ENCODE peak calls at places on chromosomes 7 and 10, in four cellular contexts. O is kidney epithelial cell, D is brain microvascular endothelial cell, Y is fibroblast of lung. E is an unnamed sample. For H3K36me3, the result is how much of the 10 kb centered on the place peaks cover.

GRCh38 chr7:108253275-108254044 is 123.3 kb upstream of the LAMB4 start:
- DNase-seq in D (peak), Y (peak), O (no peak), E (no peak)

GRCh38 chr7:135558337-135558767 is 635 bp downstream of the NUP205 start:
- DNase-seq in D (peak), O (peak), Y (peak), E (peak)

GRCh38 chr7:4025694-4026615 is 656.1 kb upstream of the FOXK1 start:
- DNase-seq in D (no peak), Y (no peak), O (no peak), E (no peak)

GRCh38 chr7:35753761-35754603 is 46.9 kb upstream of the SEPTIN7 start:
- DNase-seq in D (peak), Y (peak), O (no peak), E (no peak)

GRCh38 chr10:14659626-14660196 is 115.0 kb downstream of the FAM107B start:
- DNase-seq in D (no peak), O (no peak), Y (no peak), E (no peak)

GRCh38 chr7:27078616-27079233 is 17.1 kb downstream of the HOXA1 start:
- DNase-seq in D (no peak), O (no peak), Y (no peak), E (no peak)

GRCh38 chr7:64907641-64908326 is 4.7 kb downstream of the ZNF273 start:
- DNase-seq in O (no peak), Y (no peak), D (peak), E (no peak)

GRCh38 chr7:142478479-142479220 is 220.8 kb upstream of the PRSS58 start:
- DNase-seq in O (no peak), Y (peak), D (peak), E (peak)

GRCh38 chr10:91034042-91034441 is 113.2 kb upstream of the ANKRD1 start:
- DNase-seq in Y (no peak), O (no peak), D (no peak), E (no peak)

GRCh38 chr7:92226981-92227380 is 18.7 kb downstream of the KRIT1 start:
- DNase-seq in O (no peak), Y (peak), D (no peak), E (no peak)

GRCh38 chr7:92221766-92222165 is 23.9 kb downstream of the KRIT1 start:
- DNase-seq in D (no peak), O (no peak), Y (no peak), E (peak)
- H3K36me3 ChIP-seq in D (under half), O (under half), Y (under half), E (under half)

DNA sequence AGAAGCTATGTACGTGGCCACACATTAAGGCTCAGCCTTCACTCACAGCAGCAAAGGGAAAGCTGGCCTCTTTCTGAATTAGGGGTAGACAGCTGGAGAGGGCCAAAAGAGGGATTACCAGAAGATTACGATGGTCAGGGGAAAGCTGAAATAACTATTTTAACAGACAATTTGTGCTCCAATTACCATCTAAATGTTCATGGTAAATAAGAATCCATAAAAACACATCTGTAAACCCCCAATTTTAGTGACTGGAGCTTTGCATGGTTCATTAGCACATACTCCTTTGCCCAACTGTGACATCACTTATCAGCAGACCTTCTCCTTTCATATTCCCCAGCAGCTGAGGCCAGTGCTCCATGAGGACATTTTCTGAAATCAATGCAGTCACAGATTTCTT is 314.3 kb downstream of the HPSE2 start:
- DNase-seq in O (no peak), Y (no peak), D (no peak), E (no peak)
- H3K4me3 ChIP-seq in O (no peak), Y (no peak), D (no peak), E (no peak)

GRCh38 chr7:29923231-29923630 is 66.4 kb downstream of the SCRN1 start:
- DNase-seq in O (no peak), Y (no peak), D (no peak), E (no peak)
- H3K36me3 ChIP-seq in O (under half), Y (under half), D (under half), E (under half)

GRCh38 chr10:96721207-96721572 is 876 bp upstream of the PIK3AP1 start:
- DNase-seq in Y (no peak), O (no peak), D (no peak), E (no peak)

GRCh38 chr10:96719205-96719604 is 1.1 kb downstream of the PIK3AP1 start:
- DNase-seq in D (no peak), O (no peak), Y (no peak), E (no peak)

GRCh38 chr10:96719850-96720421 is 378 bp downstream of the PIK3AP1 start:
- DNase-seq in D (no peak), O (no peak), Y (no peak), E (no peak)

GRCh38 chr10:96718304-96718990 is 1.9 kb downstream of the PIK3AP1 start:
- DNase-seq in Y (no peak), D (no peak), O (no peak), E (no peak)

DNA sequence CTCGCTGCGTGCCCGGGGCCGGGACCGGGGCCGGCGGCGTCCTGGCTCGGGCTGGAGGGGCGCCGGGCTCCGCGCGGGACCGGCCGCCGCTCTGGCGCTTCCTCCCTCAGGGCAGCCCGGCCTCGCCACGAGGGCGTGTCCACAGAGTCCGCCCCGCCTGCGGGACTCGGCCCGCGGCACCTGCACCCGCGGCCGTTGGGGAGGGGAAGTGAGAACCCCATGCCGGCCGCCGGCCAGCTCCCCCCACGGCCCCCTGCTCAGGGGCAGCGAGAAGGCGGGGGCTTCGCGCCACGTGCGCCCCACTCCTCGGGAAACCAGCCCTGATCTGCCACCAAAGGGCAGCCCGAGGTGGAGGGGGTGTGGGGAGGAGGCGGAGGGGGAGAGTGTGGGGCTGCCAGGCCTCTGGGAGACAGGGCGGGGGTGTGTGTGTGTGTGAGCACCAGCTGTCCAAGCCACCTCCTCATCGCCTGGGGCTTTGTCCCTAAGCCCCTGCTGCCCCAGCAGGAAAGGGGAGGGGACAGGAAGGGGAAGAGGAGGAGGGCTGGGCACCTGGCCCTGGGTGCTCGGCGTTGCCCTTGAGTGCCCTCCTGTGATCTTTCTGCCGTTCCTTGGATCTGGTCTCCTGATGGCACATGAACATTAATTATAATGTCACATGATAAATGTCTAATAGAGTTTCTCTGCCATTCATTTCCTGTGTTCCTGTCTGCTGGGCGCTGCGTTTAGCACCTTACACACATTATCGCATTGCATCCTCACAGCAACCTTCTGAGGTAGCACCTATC is at the start of gene PIK3AP1:
- DNase-seq in Y (no peak), D (no peak), O (no peak), E (no peak)
- H3K4me3 ChIP-seq in Y (no peak), D (peak), O (peak), E (peak)

E was measured in bronchial epithelial cell.